ENCODE peak calls at places on chromosomes 2 and 18, in nine cellular contexts. One of them, this sample, is unnamed.

GRCh38 chr2:238295144-238296112 is 7.0 kb upstream of the PER2 start:
- DNase-seq in right cardiac atrium: no peak
- DNase-seq in natural killer cell: no peak
- DNase-seq in MCF 10A: no peak
- DNase-seq in hepatic stellate cell: no peak
- DNase-seq in H9: no peak
- DNase-seq in stimulated activated CD4-positive, alpha-beta T cell treated with anti-CD3 and anti-CD28 coated beads, TNF-alpha, amount 100 ng/mL, for 4 hours: no peak
- DNase-seq in left cardiac atrium: no peak
- DNase-seq in stimulated activated CD8-positive, alpha-beta memory T cell treated with anti-CD3 and anti-CD28 coated beads, Interleukin-2, amount 100 ng/mL, for 48 hours: no peak
- DNase-seq in this sample: no peak

GRCh38 chr2:218569038-218569431 is 396 bp downstream of the CNOT9 start:
- DNase-seq in H9: no peak
- DNase-seq in right cardiac atrium: no peak
- DNase-seq in hepatic stellate cell: peak; percentile 47
- DNase-seq in stimulated activated CD8-positive, alpha-beta memory T cell treated with anti-CD3 and anti-CD28 coated beads, Interleukin-2, amount 100 ng/mL, for 48 hours: peak; percentile 53
- DNase-seq in left cardiac atrium: peak; percentile 34
- DNase-seq in MCF 10A: peak; percentile 59
- DNase-seq in natural killer cell: peak; percentile 67
- DNase-seq in stimulated activated CD4-positive, alpha-beta T cell treated with anti-CD3 and anti-CD28 coated beads, TNF-alpha, amount 100 ng/mL, for 4 hours: peak; percentile 19
- DNase-seq in this sample: peak; percentile 46

GRCh38 chr18:21191596-21192307 is 50.3 kb upstream of the GREB1L start:
- DNase-seq in H9: peak; percentile 75
- DNase-seq in right cardiac atrium: peak; percentile 32
- DNase-seq in MCF 10A: peak; percentile 65
- DNase-seq in left cardiac atrium: peak; percentile 33
- DNase-seq in stimulated activated CD4-positive, alpha-beta T cell treated with anti-CD3 and anti-CD28 coated beads, TNF-alpha, amount 100 ng/mL, for 4 hours: no peak
- DNase-seq in natural killer cell: no peak
- DNase-seq in hepatic stellate cell: peak; percentile 67
- DNase-seq in stimulated activated CD8-positive, alpha-beta memory T cell treated with anti-CD3 and anti-CD28 coated beads, Interleukin-2, amount 100 ng/mL, for 48 hours: peak; percentile 7
- DNase-seq in this sample: no peak

GRCh38 chr2:86301711-86302202 is 35.7 kb downstream of the REEP1 start:
- DNase-seq in stimulated activated CD4-positive, alpha-beta T cell treated with anti-CD3 and anti-CD28 coated beads, TNF-alpha, amount 100 ng/mL, for 4 hours: no peak
- DNase-seq in natural killer cell: no peak
- DNase-seq in right cardiac atrium: no peak
- DNase-seq in H9: no peak
- DNase-seq in left cardiac atrium: no peak
- DNase-seq in stimulated activated CD8-positive, alpha-beta memory T cell treated with anti-CD3 and anti-CD28 coated beads, Interleukin-2, amount 100 ng/mL, for 48 hours: no peak
- DNase-seq in hepatic stellate cell: no peak
- DNase-seq in MCF 10A: no peak
- DNase-seq in this sample: no peak

GRCh38 chr2:230902180-230902899 is 22.7 kb downstream of the GPR55 start:
- DNase-seq in natural killer cell: peak; percentile 30
- DNase-seq in stimulated activated CD8-positive, alpha-beta memory T cell treated with anti-CD3 and anti-CD28 coated beads, Interleukin-2, amount 100 ng/mL, for 48 hours: no peak
- DNase-seq in stimulated activated CD4-positive, alpha-beta T cell treated with anti-CD3 and anti-CD28 coated beads, TNF-alpha, amount 100 ng/mL, for 4 hours: no peak
- DNase-seq in left cardiac atrium: peak; percentile 43
- DNase-seq in MCF 10A: peak; percentile 75
- DNase-seq in right cardiac atrium: peak; percentile 44
- DNase-seq in hepatic stellate cell: peak; percentile 83
- DNase-seq in H9: peak; percentile 85
- DNase-seq in this sample: peak; percentile 52

GRCh38 chr2:44168684-44169154 is at the start of gene PPM1B:
- DNase-seq in right cardiac atrium: peak; percentile 99
- DNase-seq in natural killer cell: peak; percentile 99
- DNase-seq in left cardiac atrium: peak; percentile 99
- DNase-seq in stimulated activated CD4-positive, alpha-beta T cell treated with anti-CD3 and anti-CD28 coated beads, TNF-alpha, amount 100 ng/mL, for 4 hours: peak; percentile 100
- DNase-seq in hepatic stellate cell: no peak
- DNase-seq in MCF 10A: no peak
- DNase-seq in H9: no peak
- DNase-seq in stimulated activated CD8-positive, alpha-beta memory T cell treated with anti-CD3 and anti-CD28 coated beads, Interleukin-2, amount 100 ng/mL, for 48 hours: peak; percentile 99
- DNase-seq in this sample: peak; percentile 94

GRCh38 chr18:62953663-62954062 is 238.3 kb downstream of the PHLPP1 start:
- DNase-seq in left cardiac atrium: no peak
- DNase-seq in stimulated activated CD4-positive, alpha-beta T cell treated with anti-CD3 and anti-CD28 coated beads, TNF-alpha, amount 100 ng/mL, for 4 hours: no peak
- DNase-seq in right cardiac atrium: no peak
- DNase-seq in natural killer cell: no peak
- DNase-seq in stimulated activated CD8-positive, alpha-beta memory T cell treated with anti-CD3 and anti-CD28 coated beads, Interleukin-2, amount 100 ng/mL, for 48 hours: no peak
- DNase-seq in MCF 10A: no peak
- DNase-seq in hepatic stellate cell: no peak
- DNase-seq in H9: no peak
- DNase-seq in this sample: no peak

GRCh38 chr2:34423301-34423700 is 824.2 kb upstream of the FAM98A start:
- DNase-seq in stimulated activated CD8-positive, alpha-beta memory T cell treated with anti-CD3 and anti-CD28 coated beads, Interleukin-2, amount 100 ng/mL, for 48 hours: no peak
- DNase-seq in left cardiac atrium: no peak
- DNase-seq in MCF 10A: no peak
- DNase-seq in stimulated activated CD4-positive, alpha-beta T cell treated with anti-CD3 and anti-CD28 coated beads, TNF-alpha, amount 100 ng/mL, for 4 hours: no peak
- DNase-seq in H9: no peak
- DNase-seq in hepatic stellate cell: no peak
- DNase-seq in natural killer cell: no peak
- DNase-seq in right cardiac atrium: no peak
- DNase-seq in this sample: no peak

GRCh38 chr18:26442139-26442538 is 106.2 kb downstream of the KCTD1 start:
- DNase-seq in stimulated activated CD8-positive, alpha-beta memory T cell treated with anti-CD3 and anti-CD28 coated beads, Interleukin-2, amount 100 ng/mL, for 48 hours: no peak
- DNase-seq in right cardiac atrium: no peak
- DNase-seq in H9: no peak
- DNase-seq in left cardiac atrium: no peak
- DNase-seq in stimulated activated CD4-positive, alpha-beta T cell treated with anti-CD3 and anti-CD28 coated beads, TNF-alpha, amount 100 ng/mL, for 4 hours: no peak
- DNase-seq in natural killer cell: no peak
- DNase-seq in MCF 10A: no peak
- DNase-seq in hepatic stellate cell: no peak
- DNase-seq in this sample: no peak

GRCh38 chr2:121142452-121142851 is 142.6 kb downstream of the TFCP2L1 start:
- DNase-seq in H9: no peak
- DNase-seq in right cardiac atrium: no peak
- DNase-seq in MCF 10A: no peak
- DNase-seq in stimulated activated CD4-positive, alpha-beta T cell treated with anti-CD3 and anti-CD28 coated beads, TNF-alpha, amount 100 ng/mL, for 4 hours: no peak
- DNase-seq in hepatic stellate cell: no peak
- DNase-seq in left cardiac atrium: no peak
- DNase-seq in stimulated activated CD8-positive, alpha-beta memory T cell treated with anti-CD3 and anti-CD28 coated beads, Interleukin-2, amount 100 ng/mL, for 48 hours: no peak
- DNase-seq in natural killer cell: no peak
- DNase-seq in this sample: no peak

GRCh38 chr2:96962567-96963203 is 23.7 kb downstream of the FAM178B start:
- DNase-seq in stimulated activated CD4-positive, alpha-beta T cell treated with anti-CD3 and anti-CD28 coated beads, TNF-alpha, amount 100 ng/mL, for 4 hours: peak; percentile 30
- DNase-seq in MCF 10A: no peak
- DNase-seq in left cardiac atrium: no peak
- DNase-seq in right cardiac atrium: no peak
- DNase-seq in hepatic stellate cell: no peak
- DNase-seq in H9: no peak
- DNase-seq in stimulated activated CD8-positive, alpha-beta memory T cell treated with anti-CD3 and anti-CD28 coated beads, Interleukin-2, amount 100 ng/mL, for 48 hours: no peak
- DNase-seq in natural killer cell: no peak
- DNase-seq in this sample: no peak

GRCh38 chr2:199738723-199739412 is 112.1 kb downstream of the FTCDNL1 start:
- DNase-seq in MCF 10A: peak; percentile 79
- DNase-seq in left cardiac atrium: no peak
- DNase-seq in right cardiac atrium: no peak
- DNase-seq in natural killer cell: no peak
- DNase-seq in H9: no peak
- DNase-seq in stimulated activated CD8-positive, alpha-beta memory T cell treated with anti-CD3 and anti-CD28 coated beads, Interleukin-2, amount 100 ng/mL, for 48 hours: no peak
- DNase-seq in stimulated activated CD4-positive, alpha-beta T cell treated with anti-CD3 and anti-CD28 coated beads, TNF-alpha, amount 100 ng/mL, for 4 hours: no peak
- DNase-seq in hepatic stellate cell: no peak
- DNase-seq in this sample: no peak

GRCh38 chr2:112627060-112628040 is 18.4 kb upstream of the SLC20A1 start:
- DNase-seq in H9: no peak
- DNase-seq in hepatic stellate cell: peak; percentile 83
- DNase-seq in right cardiac atrium: peak; percentile 77
- DNase-seq in stimulated activated CD8-positive, alpha-beta memory T cell treated with anti-CD3 and anti-CD28 coated beads, Interleukin-2, amount 100 ng/mL, for 48 hours: no peak
- DNase-seq in stimulated activated CD4-positive, alpha-beta T cell treated with anti-CD3 and anti-CD28 coated beads, TNF-alpha, amount 100 ng/mL, for 4 hours: no peak
- DNase-seq in natural killer cell: no peak
- DNase-seq in MCF 10A: peak; percentile 97
- DNase-seq in left cardiac atrium: peak; percentile 80
- DNase-seq in this sample: no peak

GRCh38 chr2:60002158-60002867 is 551.1 kb downstream of the BCL11A start:
- DNase-seq in MCF 10A: no peak
- DNase-seq in hepatic stellate cell: no peak
- DNase-seq in stimulated activated CD8-positive, alpha-beta memory T cell treated with anti-CD3 and anti-CD28 coated beads, Interleukin-2, amount 100 ng/mL, for 48 hours: no peak
- DNase-seq in left cardiac atrium: no peak
- DNase-seq in H9: peak; percentile 34
- DNase-seq in right cardiac atrium: no peak
- DNase-seq in natural killer cell: no peak
- DNase-seq in stimulated activated CD4-positive, alpha-beta T cell treated with anti-CD3 and anti-CD28 coated beads, TNF-alpha, amount 100 ng/mL, for 4 hours: no peak
- DNase-seq in this sample: no peak

GRCh38 chr18:62436636-62437519 is 85.9 kb upstream of the ZCCHC2 start:
- DNase-seq in right cardiac atrium: peak; percentile 90
- DNase-seq in stimulated activated CD4-positive, alpha-beta T cell treated with anti-CD3 and anti-CD28 coated beads, TNF-alpha, amount 100 ng/mL, for 4 hours: no peak
- DNase-seq in MCF 10A: peak; percentile 95
- DNase-seq in hepatic stellate cell: peak; percentile 47
- DNase-seq in H9: no peak
- DNase-seq in left cardiac atrium: peak; percentile 89
- DNase-seq in stimulated activated CD8-positive, alpha-beta memory T cell treated with anti-CD3 and anti-CD28 coated beads, Interleukin-2, amount 100 ng/mL, for 48 hours: no peak
- DNase-seq in natural killer cell: no peak
- DNase-seq in this sample: no peak

GRCh38 chr2:102967451-102967850 is 205.6 kb downstream of the TMEM182 start:
- DNase-seq in natural killer cell: no peak
- DNase-seq in stimulated activated CD8-positive, alpha-beta memory T cell treated with anti-CD3 and anti-CD28 coated beads, Interleukin-2, amount 100 ng/mL, for 48 hours: no peak
- DNase-seq in stimulated activated CD4-positive, alpha-beta T cell treated with anti-CD3 and anti-CD28 coated beads, TNF-alpha, amount 100 ng/mL, for 4 hours: no peak
- DNase-seq in hepatic stellate cell: no peak
- DNase-seq in right cardiac atrium: no peak
- DNase-seq in left cardiac atrium: no peak
- DNase-seq in H9: no peak
- DNase-seq in MCF 10A: peak; percentile 84
- DNase-seq in this sample: no peak

GRCh38 chr2:196808281-196808680 is 874 bp downstream of the C2orf66 start:
- DNase-seq in right cardiac atrium: no peak
- DNase-seq in hepatic stellate cell: no peak
- DNase-seq in MCF 10A: no peak
- DNase-seq in stimulated activated CD4-positive, alpha-beta T cell treated with anti-CD3 and anti-CD28 coated beads, TNF-alpha, amount 100 ng/mL, for 4 hours: no peak
- DNase-seq in natural killer cell: no peak
- DNase-seq in stimulated activated CD8-positive, alpha-beta memory T cell treated with anti-CD3 and anti-CD28 coated beads, Interleukin-2, amount 100 ng/mL, for 48 hours: no peak
- DNase-seq in H9: no peak
- DNase-seq in left cardiac atrium: no peak
- DNase-seq in this sample: no peak

GRCh38 chr2:37173741-37174140 is 14.7 kb downstream of the SULT6B1 start:
- DNase-seq in right cardiac atrium: no peak
- DNase-seq in natural killer cell: no peak
- DNase-seq in stimulated activated CD8-positive, alpha-beta memory T cell treated with anti-CD3 and anti-CD28 coated beads, Interleukin-2, amount 100 ng/mL, for 48 hours: no peak
- DNase-seq in left cardiac atrium: no peak
- DNase-seq in stimulated activated CD4-positive, alpha-beta T cell treated with anti-CD3 and anti-CD28 coated beads, TNF-alpha, amount 100 ng/mL, for 4 hours: no peak
- DNase-seq in MCF 10A: no peak
- DNase-seq in hepatic stellate cell: no peak
- DNase-seq in H9: no peak
- DNase-seq in this sample: no peak

GRCh38 chr2:164260506-164260905 is 360.8 kb downstream of the GRB14 start:
- DNase-seq in natural killer cell: no peak
- DNase-seq in stimulated activated CD4-positive, alpha-beta T cell treated with anti-CD3 and anti-CD28 coated beads, TNF-alpha, amount 100 ng/mL, for 4 hours: no peak
- DNase-seq in MCF 10A: peak; percentile 59
- DNase-seq in H9: no peak
- DNase-seq in stimulated activated CD8-positive, alpha-beta memory T cell treated with anti-CD3 and anti-CD28 coated beads, Interleukin-2, amount 100 ng/mL, for 48 hours: no peak
- DNase-seq in hepatic stellate cell: no peak
- DNase-seq in right cardiac atrium: no peak
- DNase-seq in left cardiac atrium: no peak
- DNase-seq in this sample: no peak

This sample was measured in memory B cell.